ENCODE peak calls at places on chromosomes 16 and 17, in four cellular contexts. R, M, H and O are unnamed samples.

GRCh38 chr17:67055041-67055443 is 10.7 kb downstream of the CACNG1 start:
- DNase-seq in R (no peak), M (no peak), H (peak; percentile 39), O (no peak)

GRCh38 chr16:51290410-51290809 is 139.3 kb upstream of the SALL1 start:
- DNase-seq in R (no peak), M (no peak), H (no peak), O (no peak)

GRCh38 chr17:57563968-57564367 is 181.1 kb downstream of the CCDC182 start:
- DNase-seq in R (no peak), M (no peak), H (no peak), O (no peak)

GRCh38 chr16:12341423-12341822 is 364.9 kb downstream of the SNX29 start:
- DNase-seq in R (no peak), M (no peak), H (no peak), O (peak; percentile 4)

GRCh38 chr16:27769561-27770222 is 219.7 kb downstream of the KATNIP start:
- DNase-seq in R (peak; percentile 32), M (no peak), H (no peak), O (peak; percentile 58)

GRCh38 chr17:66965801-66966528 is 1.5 kb downstream of the CACNG4 start:
- DNase-seq in R (no peak), M (no peak), H (no peak), O (no peak)

GRCh38 chr17:74584714-74585113 is 7.4 kb downstream of the CD300LD start:
- DNase-seq in R (no peak), M (no peak), H (no peak), O (no peak)

GRCh38 chr16:56964243-56965148 is 2.7 kb downstream of the CETP start:
- DNase-seq in R (peak; percentile 65), M (peak; percentile 84), H (peak; percentile 88), O (peak; percentile 60)

GRCh38 chr17:35242158-35242804 is 591 bp upstream of the SLFN5 start:
- DNase-seq in R (no peak), M (peak; percentile 55), H (peak; percentile 81), O (peak; percentile 91)

GRCh38 chr16:89903908-89904515 is 14.7 kb upstream of the MC1R start:
- DNase-seq in R (no peak), M (no peak), H (no peak), O (no peak)

GRCh38 chr16:73916839-73917594 is 379.6 kb upstream of the PSMD7 start:
- DNase-seq in R (no peak), M (no peak), H (no peak), O (no peak)

GRCh38 chr16:88927661-88928060 is 49.3 kb downstream of the CBFA2T3 start:
- DNase-seq in R (no peak), M (no peak), H (no peak), O (no peak)

GRCh38 chr16:83954577-83955016 is 1.6 kb downstream of the OSGIN1 start:
- DNase-seq in R (no peak), M (peak; percentile 37), H (peak; percentile 91), O (peak; percentile 68)

GRCh38 chr17:79325707-79326106 is 251.1 kb downstream of the ENGASE start:
- DNase-seq in R (no peak), M (no peak), H (no peak), O (no peak)

GRCh38 chr17:50280068-50280467 is 5.8 kb downstream of the TMEM92 start:
- DNase-seq in R (no peak), M (no peak), H (no peak), O (no peak)

GRCh38 chr16:50446861-50447260 is 78.1 kb upstream of the BRD7 start:
- DNase-seq in R (no peak), M (no peak), H (peak; percentile 31), O (no peak)

GRCh38 chr17:5468075-5468473 is 708 bp downstream of the DHX33 start:
- DNase-seq in R (no peak), M (no peak), H (no peak), O (peak; percentile 15)

GRCh38 chr17:17722906-17723353 is 41.7 kb downstream of the RAI1 start:
- DNase-seq in R (no peak), M (no peak), H (no peak), O (no peak)

GRCh38 chr16:10172848-10173655 is 9.2 kb downstream of the GRIN2A start:
- DNase-seq in R (no peak), M (no peak), H (no peak), O (no peak)

GRCh38 chr16:51994597-51994996 is 552.3 kb downstream of the TOX3 start:
- DNase-seq in R (no peak), M (peak; percentile 38), H (no peak), O (peak; percentile 99)

GRCh38 chr16:3434373-3434772 is 8.9 kb downstream of the ZNF597 start:
- DNase-seq in R (no peak), M (no peak), H (no peak), O (no peak)

GRCh38 chr17:68425979-68426378 is 31.3 kb downstream of the WIPI1 start:
- DNase-seq in R (no peak), M (no peak), H (no peak), O (no peak)

GRCh38 chr17:19785854-19786253 is 37.8 kb upstream of the ALDH3A1 start:
- DNase-seq in R (no peak), M (no peak), H (no peak), O (no peak)

GRCh38 chr16:89190150-89190958 is 10.0 kb downstream of the SLC22A31 start:
- DNase-seq in R (no peak), M (no peak), H (peak; percentile 61), O (no peak)

GRCh38 chr17:64355536-64356303 is 34.9 kb downstream of the PECAM1 start:
- DNase-seq in R (no peak), M (peak; percentile 31), H (no peak), O (no peak)

GRCh38 chr16:75068632-75069031 is 47.9 kb downstream of the LDHD start:
- DNase-seq in R (no peak), M (no peak), H (no peak), O (no peak)

GRCh38 chr16:50323335-50324011 is 45.3 kb downstream of the BRD7 start:
- DNase-seq in R (no peak), M (no peak), H (peak; percentile 72), O (peak; percentile 47)

GRCh38 chr16:1645914-1646525 is 32.1 kb upstream of the JPT2 start:
- DNase-seq in R (no peak), M (no peak), H (no peak), O (peak; percentile 86)

GRCh38 chr17:79720705-79721295 is 9.9 kb upstream of the ENPP7 start:
- DNase-seq in R (no peak), M (no peak), H (no peak), O (no peak)

GRCh38 chr17:82843904-82844640 is 4.2 kb upstream of the ZNF750 start:
- DNase-seq in R (no peak), M (no peak), H (no peak), O (no peak)

GRCh38 chr17:2854662-2855061 is 58.4 kb downstream of the RAP1GAP2 start:
- DNase-seq in R (no peak), M (no peak), H (no peak), O (peak; percentile 30)

GRCh38 chr17:71023631-71024030 is 854.3 kb downstream of the KCNJ2 start:
- DNase-seq in R (no peak), M (no peak), H (no peak), O (peak; percentile 1)

GRCh38 chr17:68698761-68699160 is 97.6 kb upstream of the FAM20A start:
- DNase-seq in R (no peak), M (no peak), H (no peak), O (no peak)

GRCh38 chr16:69726313-69727060 is at the start of gene NQO1:
- DNase-seq in R (peak; percentile 97), M (peak; percentile 83), H (peak; percentile 95), O (peak; percentile 97)

GRCh38 chr16:69727916-69728270 is 1.5 kb upstream of the NQO1 start:
- DNase-seq in R (no peak), M (no peak), H (no peak), O (no peak)

GRCh38 chr16:69724414-69724873 is 1.9 kb downstream of the NQO1 start:
- DNase-seq in R (no peak), M (no peak), H (no peak), O (no peak)

GRCh38 chr16:69725480-69726312 is 664 bp downstream of the NQO1 start:
- DNase-seq in R (no peak), M (no peak), H (no peak), O (no peak)

DNA sequence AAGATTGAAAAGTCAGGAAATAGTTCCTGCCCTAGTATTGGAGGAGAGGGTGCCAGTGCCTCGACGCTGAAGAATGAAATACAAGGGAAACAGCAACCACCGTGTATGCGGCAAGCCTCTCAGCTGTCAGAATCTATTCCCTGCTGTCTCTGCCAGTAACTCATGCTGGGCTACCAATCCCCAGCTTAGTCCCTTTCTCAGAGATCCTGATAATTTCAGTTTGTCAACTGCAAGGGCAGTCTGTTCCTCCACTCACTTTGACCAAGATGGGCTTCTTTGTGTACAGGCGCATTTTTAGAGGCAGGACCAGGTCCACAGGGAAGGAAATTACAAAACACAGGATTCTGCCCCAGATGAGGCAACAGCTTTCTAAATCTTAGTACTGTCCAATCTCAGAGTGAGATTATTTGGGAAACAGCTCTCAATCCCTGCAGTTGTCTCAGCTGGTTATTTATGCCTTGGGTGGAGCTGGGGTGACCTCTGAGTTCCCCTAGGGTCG is 1.3 kb downstream of the NQO1 start:
- DNase-seq in R (no peak), M (no peak), H (no peak), O (no peak)
- H3K4me3 ChIP-seq in R (peak overlapping the region; percentile 80), M (no peak overlapping the region), H (peak overlapping the region; percentile 68), O (no peak overlapping the region)

GRCh38 chr17:14301279-14301760 is 439 bp downstream of the HS3ST3B1 start:
- DNase-seq in R (no peak), M (no peak), H (no peak), O (peak; percentile 34)
- TF ChIP-seq CTCF in R (no peak), M (no peak), H (no peak), O (no peak)

DNA sequence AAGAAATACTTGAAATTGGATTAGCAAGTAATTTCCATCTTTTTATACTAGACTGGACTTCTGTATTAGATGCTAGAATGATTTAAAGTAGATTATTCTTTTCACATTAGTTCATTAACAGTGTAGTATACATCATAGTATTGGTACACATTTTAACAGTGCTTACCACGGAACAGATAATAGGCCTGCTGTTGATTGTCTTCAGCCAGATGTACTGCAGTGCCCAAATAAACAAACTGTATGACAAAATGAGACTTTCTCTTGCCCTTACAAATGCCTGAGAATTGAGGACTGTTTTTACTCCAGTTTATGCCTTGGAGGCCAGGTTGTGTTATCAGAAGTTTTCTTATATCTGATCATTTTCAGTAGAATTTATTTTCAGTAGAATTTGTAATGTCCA is 631 bp downstream of the EVI2A start:
- DNase-seq in R (no peak), M (no peak), H (no peak), O (no peak)
- H3K4me3 ChIP-seq in R (no peak overlapping the region), M (no peak overlapping the region), H (peak overlapping the region; percentile 46), O (no peak overlapping the region)

GRCh38 chr16:425082-425718 is at the start of gene RAB11FIP3:
- DNase-seq in R (no peak), M (peak; percentile 69), H (peak; percentile 88), O (peak; percentile 75)
- TF ChIP-seq CTCF in R (peak; percentile 20), M (no peak), H (peak; percentile 5), O (peak; percentile 17)

DNA sequence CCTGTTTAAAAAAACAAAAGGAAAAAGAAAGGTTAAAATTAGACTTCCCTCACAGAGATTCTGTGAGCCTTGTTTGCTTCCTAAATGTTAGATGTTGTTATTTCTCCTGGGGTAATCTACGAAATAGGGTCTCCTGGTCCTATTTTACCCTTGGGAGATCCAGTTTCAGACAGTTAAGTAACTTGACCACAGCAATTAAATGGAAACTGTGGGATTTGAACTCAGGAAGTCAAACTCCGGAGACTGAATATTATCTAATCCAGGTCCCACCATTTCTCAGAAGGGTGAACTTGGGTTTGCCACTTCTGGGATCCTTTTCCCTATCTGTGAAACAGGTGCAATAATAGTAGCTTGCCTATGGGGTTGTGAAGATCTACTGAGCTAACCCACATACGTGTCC is 6.4 kb upstream of the TMC5 start:
- DNase-seq in R (no peak), M (no peak), H (no peak), O (no peak)
- H3K4me3 ChIP-seq in R (no peak overlapping the region), M (no peak overlapping the region), H (no peak overlapping the region), O (no peak overlapping the region)

GRCh38 chr17:48012151-48012520 is 25.5 kb downstream of the COPZ2 start:
- DNase-seq in R (no peak), M (no peak), H (no peak), O (no peak)
- TF ChIP-seq CTCF in R (no peak), M (no peak), H (no peak), O (no peak)